ENCODE peak calls at places on chromosomes 4 and X, in ten cellular contexts. F is lung, O is left lung, M is left ventricle myocardium inferior, D is lower lobe of right lung, L is endothelial cell of umbilical vein, Z is Peyer's patch, Y is IMR-90, N is heart left ventricle, U is body of pancreas. B is an unnamed sample. For H3K9me3, the result is how much of the 10 kb centered on the place peaks cover.

GRCh38 chr4:67697860-67698655 is 2.9 kb downstream of the UBA6 start:
- DNase-seq in L (no peak), F (no peak), U (no peak), O (no peak), N (no peak), D (no peak), Z (no peak), Y (no peak), M (no peak), B (no peak)

GRCh38 chr4:52317981-52318380 is 266.9 kb downstream of the SPATA18 start:
- DNase-seq in F (no peak), M (no peak), N (no peak), D (no peak), O (no peak), Z (no peak), U (no peak), Y (no peak), L (no peak), B (no peak)

GRCh38 chr4:56689661-56690060 is 8.6 kb upstream of the HOPX start:
- DNase-seq in N (no peak), U (no peak), D (no peak), M (no peak), L (peak), O (no peak), Y (no peak), F (no peak), Z (no peak), B (no peak)

GRCh38 chrX:31279359-31279758 is 207.5 kb upstream of the FTHL17 start:
- DNase-seq in N (no peak), F (no peak), U (no peak), D (no peak), L (peak), Y (peak), Z (no peak), M (no peak), O (no peak), B (no peak)

GRCh38 chrX:153674219-153674851 is 722 bp upstream of the PNCK start:
- DNase-seq in O (no peak), D (no peak), U (no peak), F (no peak), N (no peak), Z (no peak), M (no peak), L (no peak), Y (no peak), B (no peak)

GRCh38 chrX:121802881-121803412 is 755.5 kb downstream of the GLUD2 start:
- DNase-seq in M (no peak), U (no peak), F (no peak), D (no peak), N (no peak), L (no peak), Y (no peak), Z (no peak), O (no peak), B (no peak)

GRCh38 chr4:13907255-13907751 is 279.8 kb upstream of the BOD1L1 start:
- DNase-seq in F (no peak), N (no peak), L (peak), Z (no peak), O (no peak), M (no peak), Y (peak), U (no peak), D (no peak), B (no peak)

GRCh38 chrX:46628406-46629371 is 55.1 kb downstream of the CHST7 start:
- DNase-seq in Y (peak), F (peak), M (peak), N (no peak), L (peak), D (peak), U (peak), Z (no peak), O (peak), B (no peak)

GRCh38 chr4:168864831-168865541 is 145.1 kb downstream of the CBR4 start:
- DNase-seq in U (no peak), M (no peak), Y (peak), Z (no peak), L (no peak), N (no peak), D (no peak), O (no peak), F (no peak), B (no peak)

GRCh38 chr4:109012286-109012880 is 249.5 kb upstream of the ETNPPL start:
- DNase-seq in F (no peak), U (no peak), D (no peak), Z (no peak), M (no peak), N (no peak), Y (no peak), O (peak), L (no peak), B (no peak)

GRCh38 chrX:124274438-124275166 is 57.9 kb upstream of the TEX13D start:
- DNase-seq in F (no peak), L (no peak), U (no peak), M (peak), O (no peak), N (no peak), Z (no peak), D (no peak), Y (no peak), B (no peak)

GRCh38 chr4:100261346-100261745 is 71.1 kb upstream of the DDIT4L start:
- DNase-seq in L (no peak), O (no peak), Y (peak), M (no peak), U (no peak), F (no peak), Z (no peak), N (no peak), D (no peak), B (no peak)

GRCh38 chrX:28039258-28039657 is 58.0 kb upstream of the DCAF8L1 start:
- DNase-seq in Z (no peak), F (no peak), D (no peak), O (no peak), M (no peak), N (no peak), Y (no peak), U (no peak), L (no peak), B (no peak)

GRCh38 chr4:120009731-120010130 is 56.9 kb downstream of the MAD2L1 start:
- DNase-seq in L (no peak), D (no peak), Z (no peak), M (no peak), F (no peak), Y (peak), U (no peak), O (no peak), N (no peak), B (no peak)

GRCh38 chrX:71671043-71671829 is 3.9 kb downstream of the LOC101059915 start:
- DNase-seq in F (no peak), Y (no peak), D (no peak), M (no peak), L (no peak), U (no peak), Z (no peak), N (no peak), O (no peak), B (no peak)

GRCh38 chr4:104815593-104816156 is 321.0 kb upstream of the CXXC4 start:
- DNase-seq in N (no peak), L (no peak), M (no peak), Z (no peak), Y (no peak), D (no peak), O (no peak), F (no peak), U (peak), B (no peak)

GRCh38 chr4:85030156-85030555 is 63.7 kb upstream of the WDFY3 start:
- DNase-seq in Z (no peak), O (no peak), L (no peak), M (no peak), D (no peak), Y (no peak), F (no peak), N (no peak), U (no peak), B (no peak)

GRCh38 chrX:153933751-153934472 is 925 bp downstream of the NAA10 start:
- DNase-seq in Z (no peak), L (no peak), M (no peak), U (no peak), F (no peak), D (no peak), Y (peak), O (no peak), N (no peak), B (no peak)

GRCh38 chrX:138745215-138745614 is 33.7 kb upstream of the FGF13 start:
- DNase-seq in U (peak), O (no peak), F (peak), Y (peak), D (no peak), M (no peak), N (no peak), Z (no peak), L (peak), B (peak)

GRCh38 chrX:138748480-138748879 is 37.0 kb upstream of the FGF13 start:
- DNase-seq in U (no peak), F (no peak), D (no peak), O (no peak), N (no peak), Y (peak), Z (no peak), M (no peak), L (no peak), B (no peak)
- TF ChIP-seq CTCF in U (peak), F (peak), D (peak), O (peak), N (peak), Y (peak), Z (peak), M (peak), L (no peak), B (peak)

GRCh38 chr4:88360791-88361190 is 17.9 kb upstream of the HERC6 start:
- DNase-seq in O (no peak), M (no peak), Y (no peak), U (no peak), L (no peak), D (no peak), N (no peak), Z (no peak), F (no peak), B (no peak)
- H3K9me3 ChIP-seq in O (under half), M (under half), Y (under half), U (under half), L (under half), D (under half), N (under half), Z (under half), F (under half), B (under half)

DNA sequence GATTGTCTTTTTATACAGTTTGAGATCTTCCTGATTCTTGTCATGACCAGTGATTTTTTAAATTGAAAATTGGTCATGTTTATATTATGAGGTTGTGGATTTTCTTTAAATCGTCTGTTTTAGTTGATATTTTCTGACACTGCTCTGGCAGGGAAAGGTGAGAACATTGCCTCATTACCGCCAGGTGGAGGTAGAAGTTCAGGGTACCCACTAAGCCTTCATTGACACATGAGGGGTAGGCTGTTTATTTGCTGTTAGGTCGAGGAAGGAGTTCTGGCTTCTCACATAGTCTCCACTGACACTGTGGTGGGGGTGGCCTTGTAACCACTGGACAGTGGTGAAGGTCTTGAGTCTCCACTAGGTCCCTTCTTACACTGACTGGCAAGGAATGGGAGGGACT is 117.6 kb upstream of the GPR101 start:
- DNase-seq in Z (no peak), M (no peak), O (no peak), L (no peak), N (no peak), F (no peak), U (no peak), D (no peak), Y (no peak), B (no peak)
- TF ChIP-seq CTCF in Z (no peak), M (no peak), O (no peak), L (no peak), N (no peak), F (no peak), U (no peak), D (no peak), Y (no peak), B (no peak)

GRCh38 chrX:17986977-17987376 is 125.9 kb upstream of the RAI2 start:
- DNase-seq in O (no peak), M (no peak), Z (no peak), D (no peak), F (no peak), N (no peak), Y (no peak), L (no peak), U (no peak), B (no peak)
- H3K9me3 ChIP-seq in O (under half), M (under half), Z (under half), D (under half), F (under half), N (under half), Y (under half), L (under half), U (under half), B (under half)

GRCh38 chr4:25146076-25146475 is 14.2 kb downstream of the SEPSECS start:
- DNase-seq in Y (no peak), U (peak), F (no peak), O (no peak), M (no peak), N (no peak), D (no peak), Z (no peak), L (no peak), B (no peak)

GRCh38 chr4:25142468-25142867 is 17.8 kb downstream of the SEPSECS start:
- DNase-seq in M (no peak), Y (no peak), N (no peak), Z (no peak), O (no peak), D (no peak), L (no peak), F (no peak), U (no peak), B (no peak)

GRCh38 chr4:25141592-25141991 is 18.7 kb downstream of the SEPSECS start:
- DNase-seq in N (no peak), Z (no peak), M (no peak), D (no peak), U (no peak), F (no peak), L (no peak), Y (no peak), O (no peak), B (no peak)

GRCh38 chr4:25144870-25145481 is 15.3 kb downstream of the SEPSECS start:
- DNase-seq in F (no peak), L (peak), N (no peak), Z (no peak), Y (peak), M (no peak), U (no peak), O (no peak), D (no peak), B (no peak)
- TF ChIP-seq CTCF in F (no peak), L (peak), N (peak), Z (peak), Y (peak), M (peak), U (peak), O (peak), D (peak), B (peak)

GRCh38 chr4:181503800-181504364 is 739.3 kb upstream of the TENM3 start:
- DNase-seq in D (no peak), Y (no peak), F (no peak), M (no peak), Z (no peak), L (no peak), N (no peak), U (no peak), O (no peak), B (no peak)

GRCh38 chr4:181502611-181503010 is 740.6 kb upstream of the TENM3 start:
- DNase-seq in Y (no peak), O (no peak), L (no peak), M (no peak), D (no peak), N (no peak), U (no peak), F (no peak), Z (no peak), B (no peak)

DNA sequence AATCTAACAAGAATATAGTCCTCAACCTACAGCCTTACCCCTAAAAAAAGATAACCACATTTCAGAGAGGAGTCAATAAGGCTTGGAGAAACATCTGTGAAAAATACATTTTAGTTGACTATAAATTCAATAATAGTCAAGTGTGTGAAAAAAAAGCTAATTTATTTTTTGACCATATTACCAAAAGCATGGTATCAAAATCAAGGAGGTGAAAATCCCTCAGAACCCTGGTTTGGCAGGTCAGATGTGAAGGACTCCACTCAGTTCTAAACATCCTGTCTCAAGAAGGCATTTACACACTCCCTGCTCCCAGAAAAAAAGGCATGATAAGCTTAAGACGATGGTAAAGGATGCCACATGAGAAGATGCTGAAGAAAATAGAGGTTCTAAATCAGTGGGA is 745.1 kb upstream of the TENM3 start:
- DNase-seq in N (no peak), Z (no peak), M (no peak), D (no peak), Y (no peak), O (no peak), U (no peak), L (no peak), F (no peak), B (no peak)
- H3K9me3 ChIP-seq in N (under half), Z (under half), M (under half), D (under half), Y (under half), O (under half), U (under half), L (under half), F (under half), B (under half)

DNA sequence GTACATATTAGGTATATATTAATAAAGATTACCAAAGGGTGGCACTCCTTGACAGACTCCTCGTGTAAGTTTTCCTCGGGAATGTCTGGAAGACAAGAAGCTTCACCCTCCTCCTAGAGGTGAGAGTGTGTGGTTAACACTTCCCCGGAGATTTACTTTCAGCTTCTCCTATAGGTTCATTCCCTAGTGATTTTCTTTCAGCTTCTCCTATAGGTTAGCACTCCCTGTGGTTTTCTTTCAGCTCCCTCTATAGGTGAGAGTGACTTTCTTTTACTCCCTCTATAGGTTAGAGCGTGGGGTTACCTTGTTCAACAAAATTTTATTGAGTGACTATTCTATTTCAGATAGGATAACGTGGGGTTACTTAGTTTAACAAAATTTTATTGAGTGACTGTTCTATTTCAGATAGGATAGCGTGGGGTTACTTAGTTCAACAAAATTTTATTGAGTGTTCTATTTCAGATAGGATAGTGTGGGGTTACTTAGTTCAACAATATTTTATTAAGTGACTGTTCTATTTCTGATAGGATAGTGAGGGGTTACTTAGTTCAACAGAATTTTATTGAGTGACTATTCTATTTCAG is 106.0 kb upstream of the PLAC1 start:
- DNase-seq in N (no peak), D (no peak), L (peak), O (no peak), Z (no peak), U (no peak), Y (no peak), M (no peak), F (no peak), B (no peak)
- TF ChIP-seq CTCF in N (no peak), D (no peak), L (no peak), O (no peak), Z (no peak), U (no peak), Y (peak), M (peak), F (no peak), B (no peak)

GRCh38 chrX:66020578-66021406 is 19.1 kb downstream of the VSIG4 start:
- DNase-seq in F (no peak), U (no peak), Y (no peak), L (no peak), O (no peak), N (no peak), D (no peak), M (no peak), Z (no peak), B (no peak)

GRCh38 chrX:66022742-66023725 is 16.8 kb downstream of the VSIG4 start:
- DNase-seq in Y (no peak), F (no peak), N (no peak), D (no peak), O (no peak), Z (no peak), M (no peak), U (no peak), L (no peak), B (no peak)

GRCh38 chrX:66021758-66022741 is 17.8 kb downstream of the VSIG4 start:
- DNase-seq in O (no peak), M (no peak), F (no peak), D (no peak), Y (no peak), U (no peak), N (no peak), Z (no peak), L (no peak), B (no peak)

GRCh38 chrX:66019974-66020373 is 19.9 kb downstream of the VSIG4 start:
- DNase-seq in Y (no peak), U (no peak), D (no peak), Z (no peak), L (no peak), O (no peak), F (no peak), N (no peak), M (no peak), B (no peak)

GRCh38 chrX:66021407-66021757 is 18.5 kb downstream of the VSIG4 start:
- DNase-seq in O (no peak), Y (no peak), Z (no peak), U (no peak), D (no peak), M (no peak), L (no peak), N (no peak), F (no peak), B (no peak)
- H3K9me3 ChIP-seq in O (under half), Y (under half), Z (under half), U (under half), D (under half), M (under half), L (under half), N (under half), F (under half), B (under half)

DNA sequence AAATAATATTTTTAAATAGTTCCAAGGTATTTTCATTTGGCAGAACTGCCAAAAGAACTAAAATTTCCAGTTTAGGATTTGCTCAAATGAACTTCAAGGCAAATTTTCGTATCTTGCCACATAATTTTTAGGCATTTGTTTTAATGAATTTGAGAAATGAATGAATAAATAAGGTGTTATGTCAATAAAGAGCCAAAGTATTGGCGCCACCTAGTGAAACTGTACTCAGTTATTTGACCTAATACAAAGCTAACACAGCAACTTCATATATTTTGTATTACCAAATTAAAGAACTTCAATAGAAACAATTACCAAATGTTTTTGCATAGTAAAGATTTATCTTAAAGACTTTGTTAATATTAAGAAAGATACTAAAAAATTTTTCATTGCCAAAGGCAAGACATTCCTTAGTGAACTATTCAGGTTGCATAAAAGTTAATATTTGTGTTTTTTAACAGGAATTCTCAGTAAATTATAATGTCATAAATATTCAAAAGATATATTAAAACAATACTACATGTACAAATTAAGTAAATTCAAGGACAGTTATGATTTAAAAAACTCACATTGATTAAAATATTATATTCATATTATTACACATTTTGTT is 50.3 kb downstream of the STPG2 start:
- DNase-seq in D (no peak), L (peak), M (no peak), Z (no peak), Y (peak), U (no peak), N (no peak), F (no peak), O (no peak), B (no peak)
- TF ChIP-seq CTCF in D (peak), L (peak), M (peak), Z (peak), Y (peak), U (no peak), N (peak), F (no peak), O (peak), B (no peak)